ENCODE peak calls at places on chromosomes 5 and 9, in eight cellular contexts. Y, I, S, M, C, T, A and H are unnamed samples.
A peak's percentile ranks its signal among the peaks of the same experiment; 100 is the strongest.

GRCh38 chr9:134375430-134376385 is 49.5 kb downstream of the RXRA start:
- DNase-seq in Y (no peak), S (peak; percentile 66), I (peak; percentile 42), C (no peak), T (no peak), A (peak; percentile 56), M (peak; percentile 73), H (no peak)

GRCh38 chr9:17398351-17398750 is 180.5 kb upstream of the SH3GL2 start:
- DNase-seq in C (no peak), M (no peak), T (no peak), Y (no peak), I (no peak), S (no peak), A (peak; percentile 7), H (no peak)

GRCh38 chr5:172872997-172873491 is 39.0 kb downstream of the ERGIC1 start:
- DNase-seq in I (no peak), M (no peak), T (no peak), C (peak; percentile 90), A (peak; percentile 74), Y (no peak), S (no peak), H (no peak)

GRCh38 chr5:74903165-74903787 is 37.1 kb upstream of the FAM169A start:
- DNase-seq in M (peak; percentile 65), I (peak; percentile 55), A (no peak), Y (peak; percentile 62), T (peak; percentile 27), S (peak; percentile 30), C (no peak), H (peak; percentile 96)

GRCh38 chr5:389197-389821 is 53.7 kb upstream of the EXOC3 start:
- DNase-seq in Y (peak; percentile 8), M (no peak), A (no peak), S (no peak), T (no peak), C (peak; percentile 31), I (no peak), H (no peak)

GRCh38 chr9:104553261-104553660 is 15.7 kb upstream of the OR13C8 start:
- DNase-seq in T (no peak), Y (no peak), I (no peak), C (no peak), M (no peak), A (no peak), S (no peak), H (no peak)

GRCh38 chr9:35035851-35036701 is 36.3 kb downstream of the VCP start:
- DNase-seq in M (no peak), Y (peak; percentile 57), I (no peak), A (peak; percentile 36), T (peak; percentile 36), S (no peak), C (peak; percentile 85), H (peak; percentile 63)

GRCh38 chr5:157049605-157050004 is 9.3 kb downstream of the HAVCR1 start:
- DNase-seq in M (no peak), I (no peak), A (peak; percentile 29), S (no peak), T (no peak), C (no peak), Y (no peak), H (no peak)

GRCh38 chr5:140571105-140571504 is 6.5 kb downstream of the SLC35A4 start:
- DNase-seq in Y (no peak), S (no peak), I (no peak), C (no peak), T (no peak), A (no peak), M (no peak), H (no peak)

GRCh38 chr9:133122935-133123611 is 2.0 kb upstream of the RALGDS start:
- DNase-seq in S (peak; percentile 60), A (peak; percentile 53), M (no peak), C (no peak), Y (peak; percentile 54), T (no peak), I (no peak), H (no peak)

GRCh38 chr9:101029300-101030021 is 934 bp downstream of the PLPPR1 start:
- DNase-seq in Y (no peak), C (no peak), M (no peak), I (peak; percentile 53), A (no peak), T (no peak), S (peak; percentile 4), H (peak; percentile 56)

GRCh38 chr5:76457685-76458491 is 54.8 kb downstream of the IQGAP2 start:
- DNase-seq in T (no peak), I (no peak), Y (no peak), A (peak; percentile 19), S (peak; percentile 44), M (no peak), C (no peak), H (peak; percentile 75)

GRCh38 chr5:80245986-80246781 is 9.7 kb downstream of the SERINC5 start:
- DNase-seq in M (no peak), Y (no peak), S (no peak), C (no peak), A (peak; percentile 74), I (peak; percentile 84), T (no peak), H (no peak)

GRCh38 chr9:91383577-91383976 is 21.9 kb upstream of the AUH start:
- DNase-seq in S (no peak), I (no peak), A (no peak), C (no peak), M (no peak), Y (no peak), T (no peak), H (no peak)

GRCh38 chr5:93281980-93282772 is 298.8 kb downstream of the NR2F1-AS1 start:
- DNase-seq in S (peak; percentile 38), Y (no peak), I (no peak), M (no peak), C (no peak), T (no peak), A (no peak), H (no peak)

GRCh38 chr9:92504881-92505280 is 22.6 kb upstream of the ASPN start:
- DNase-seq in Y (no peak), A (peak; percentile 89), T (no peak), M (no peak), I (no peak), C (no peak), S (no peak), H (no peak)

GRCh38 chr5:40033411-40033810 is 608.6 kb upstream of the DAB2 start:
- DNase-seq in C (peak; percentile 76), Y (no peak), I (no peak), A (no peak), M (no peak), T (peak; percentile 51), S (no peak), H (no peak)

GRCh38 chr9:24602687-24603352 is 57.1 kb upstream of the IZUMO3 start:
- DNase-seq in M (no peak), I (no peak), A (peak; percentile 1), C (no peak), S (no peak), Y (no peak), T (no peak), H (no peak)

GRCh38 chr5:35538198-35538931 is 79.3 kb upstream of the SPEF2 start:
- DNase-seq in M (no peak), T (no peak), I (no peak), Y (no peak), S (no peak), A (no peak), C (no peak), H (no peak)

GRCh38 chr5:138230261-138230660 is 17.1 kb upstream of the CDC23 start:
- DNase-seq in I (no peak), C (peak; percentile 16), S (peak; percentile 61), T (no peak), A (peak; percentile 48), M (no peak), Y (no peak), H (peak; percentile 65)

GRCh38 chr5:56585466-56585865 is 229.9 kb upstream of the MAP3K1 start:
- DNase-seq in I (no peak), M (no peak), Y (no peak), A (peak; percentile 36), T (no peak), S (no peak), C (no peak), H (no peak)

GRCh38 chr9:33619666-33620404 is 95.8 kb downstream of the ANKRD18B start:
- DNase-seq in Y (no peak), M (no peak), C (no peak), T (no peak), S (no peak), A (peak; percentile 86), I (no peak), H (peak; percentile 10)
- H3K27ac ChIP-seq in Y (no peak overlapping the region), M (no peak overlapping the region), C (no peak overlapping the region), T (no peak overlapping the region), S (peak overlapping the region; percentile 71), A (no peak overlapping the region), I (no peak overlapping the region), H (no peak overlapping the region)

DNA sequence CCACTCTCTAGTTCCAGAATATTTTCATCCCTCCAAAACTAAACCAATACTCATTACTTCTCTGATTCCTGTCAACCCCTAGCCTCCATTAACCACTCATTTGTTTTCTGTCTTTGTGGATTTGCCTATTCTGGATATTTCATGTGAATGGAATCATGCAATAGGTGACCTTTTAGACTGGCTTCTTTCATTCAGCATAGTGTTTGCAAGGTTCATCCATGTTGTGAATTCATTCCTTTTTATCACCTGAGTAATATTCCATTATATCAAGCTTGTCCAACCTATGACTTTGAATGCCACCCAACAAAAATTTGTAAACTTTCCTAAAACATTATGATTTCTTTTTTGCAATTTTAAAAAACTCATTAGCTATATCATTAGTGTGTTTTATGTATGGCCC is 9.1 kb upstream of the MYO10 start:
- DNase-seq in Y (no peak), C (no peak), T (no peak), I (no peak), M (no peak), A (no peak), S (no peak), H (no peak)
- H3K4me3 ChIP-seq in Y (no peak overlapping the region), C (no peak overlapping the region), T (no peak overlapping the region), I (no peak overlapping the region), M (no peak overlapping the region), A (no peak overlapping the region), S (no peak overlapping the region), H (peak overlapping the region; percentile 26)

GRCh38 chr5:123091258-123091987 is 2.4 kb downstream of the PRDM6 start:
- DNase-seq in Y (no peak), C (no peak), I (no peak), A (peak; percentile 16), M (no peak), S (no peak), T (no peak), H (no peak)

GRCh38 chr5:123089572-123089970 is 530 bp downstream of the PRDM6 start:
- DNase-seq in I (peak; percentile 66), M (peak; percentile 71), Y (no peak), A (peak; percentile 34), T (no peak), S (peak; percentile 64), C (no peak), H (peak; percentile 87)

GRCh38 chr5:123089971-123090640 is 1.1 kb downstream of the PRDM6 start:
- DNase-seq in I (peak; percentile 79), C (no peak), T (no peak), A (peak; percentile 25), S (peak; percentile 69), Y (no peak), M (peak; percentile 76), H (peak; percentile 86)

GRCh38 chr5:123091988-123092583 is 3.0 kb downstream of the PRDM6 start:
- DNase-seq in Y (no peak), C (no peak), M (no peak), I (peak; percentile 26), A (peak; percentile 10), T (no peak), S (no peak), H (no peak)

GRCh38 chr5:123090641-123091257 is 1.7 kb downstream of the PRDM6 start:
- DNase-seq in C (no peak), S (peak; percentile 50), T (no peak), M (peak; percentile 56), I (peak; percentile 50), Y (no peak), A (no peak), H (peak; percentile 82)
- H3K27me3 ChIP-seq in C (peaks cover 98% of the 10 kb centered on the region), S (peaks cover 85% of the 10 kb centered on the region), T (peaks cover 30% of the 10 kb centered on the region), M (peaks cover 6% of the 10 kb centered on the region), I (peaks cover 100% of the 10 kb centered on the region), Y (peaks cover 95% of the 10 kb centered on the region), A (no peaks in the 10 kb centered on the region), H (peaks cover 99% of the 10 kb centered on the region)

GRCh38 chr5:142360607-142361120 is 35.8 kb upstream of the SPRY4 start:
- DNase-seq in C (no peak), A (peak; percentile 75), T (no peak), S (peak; percentile 52), Y (peak; percentile 38), I (peak; percentile 56), M (no peak), H (peak; percentile 90)
- H3K27ac ChIP-seq in C (no peak overlapping the region), A (peak overlapping the region; percentile 26), T (no peak overlapping the region), S (peak overlapping the region; percentile 97), Y (no peak overlapping the region), I (no peak overlapping the region), M (peak overlapping the region; percentile 77), H (peak overlapping the region; percentile 14)